ENCODE peak calls at places on chromosomes 16 and 17, in seven cellular contexts. One of them, this sample, is unnamed.
A peak's percentile ranks its signal among the peaks of the same experiment; 100 is the strongest.

GRCh38 chr17:40361925-40362695 is 2.4 kb downstream of the GJD3 start:
- DNase-seq in HCT116: no peak
- DNase-seq in K562: no peak
- DNase-seq in H1: no peak
- DNase-seq in HepG2: no peak
- DNase-seq in SK-N-SH: peak; percentile 32
- DNase-seq in GM12878: no peak
- DNase-seq in this sample: no peak

GRCh38 chr17:6429266-6429665 is 5.7 kb downstream of the AIPL1 start:
- DNase-seq in K562: no peak
- DNase-seq in GM12878: no peak
- DNase-seq in H1: no peak
- DNase-seq in HCT116: no peak
- DNase-seq in SK-N-SH: no peak
- DNase-seq in HepG2: no peak
- DNase-seq in this sample: no peak

GRCh38 chr16:50778284-50779163 is 36.6 kb downstream of the CYLD start:
- DNase-seq in SK-N-SH: no peak
- DNase-seq in K562: no peak
- DNase-seq in GM12878: peak; percentile 12
- DNase-seq in HepG2: no peak
- DNase-seq in H1: no peak
- DNase-seq in HCT116: no peak
- DNase-seq in this sample: peak; percentile 45

GRCh38 chr16:66610111-66610820 is 5.8 kb downstream of the CMTM3 start:
- DNase-seq in HepG2: no peak
- DNase-seq in SK-N-SH: no peak
- DNase-seq in K562: no peak
- DNase-seq in HCT116: no peak
- DNase-seq in GM12878: no peak
- DNase-seq in H1: no peak
- DNase-seq in this sample: no peak

GRCh38 chr16:52912565-52913173 is 140.0 kb downstream of the CHD9NB start:
- DNase-seq in SK-N-SH: peak; percentile 55
- DNase-seq in K562: peak; percentile 64
- DNase-seq in HepG2: peak; percentile 78
- DNase-seq in H1: peak; percentile 82
- DNase-seq in HCT116: peak; percentile 55
- DNase-seq in GM12878: peak; percentile 11
- DNase-seq in this sample: peak; percentile 78

GRCh38 chr17:32111141-32111771 is 31.0 kb upstream of the RHOT1 start:
- DNase-seq in GM12878: no peak
- DNase-seq in H1: peak; percentile 76
- DNase-seq in HCT116: no peak
- DNase-seq in HepG2: peak; percentile 52
- DNase-seq in SK-N-SH: peak; percentile 60
- DNase-seq in K562: peak; percentile 87
- DNase-seq in this sample: peak; percentile 20

GRCh38 chr16:8880839-8881510 is 1.2 kb upstream of the LITAFD start:
- DNase-seq in SK-N-SH: no peak
- DNase-seq in GM12878: no peak
- DNase-seq in K562: no peak
- DNase-seq in HepG2: no peak
- DNase-seq in HCT116: no peak
- DNase-seq in H1: no peak
- DNase-seq in this sample: no peak

GRCh38 chr16:85347213-85347591 is 234.9 kb upstream of the CIBAR2 start:
- DNase-seq in GM12878: no peak
- DNase-seq in HCT116: no peak
- DNase-seq in K562: peak; percentile 86
- DNase-seq in H1: peak; percentile 74
- DNase-seq in HepG2: peak; percentile 23
- DNase-seq in SK-N-SH: peak; percentile 63
- DNase-seq in this sample: no peak

GRCh38 chr17:79627184-79627765 is 16.4 kb upstream of the RBFOX3 start:
- DNase-seq in SK-N-SH: peak; percentile 22
- DNase-seq in HepG2: no peak
- DNase-seq in H1: peak; percentile 41
- DNase-seq in K562: no peak
- DNase-seq in HCT116: no peak
- DNase-seq in GM12878: no peak
- DNase-seq in this sample: no peak

GRCh38 chr16:84686702-84687298 is 13.0 kb upstream of the USP10 start:
- DNase-seq in K562: peak; percentile 64
- DNase-seq in GM12878: no peak
- DNase-seq in HepG2: no peak
- DNase-seq in H1: no peak
- DNase-seq in SK-N-SH: no peak
- DNase-seq in HCT116: peak; percentile 19
- DNase-seq in this sample: no peak

GRCh38 chr17:55783684-55784245 is 32.9 kb downstream of the PCTP start:
- DNase-seq in HepG2: no peak
- DNase-seq in H1: no peak
- DNase-seq in K562: peak; percentile 9
- DNase-seq in SK-N-SH: peak; percentile 38
- DNase-seq in GM12878: no peak
- DNase-seq in HCT116: no peak
- DNase-seq in this sample: no peak

GRCh38 chr16:3161235-3162018 is 26.6 kb upstream of the OR1F1 start:
- DNase-seq in K562: no peak
- DNase-seq in HepG2: no peak
- DNase-seq in HCT116: no peak
- DNase-seq in H1: no peak
- DNase-seq in SK-N-SH: no peak
- DNase-seq in GM12878: no peak
- DNase-seq in this sample: no peak

GRCh38 chr16:81431554-81432353 is 12.9 kb upstream of the CMIP start:
- DNase-seq in K562: peak; percentile 38
- DNase-seq in GM12878: no peak
- DNase-seq in SK-N-SH: no peak
- DNase-seq in HepG2: peak; percentile 90
- DNase-seq in H1: no peak
- DNase-seq in HCT116: no peak
- DNase-seq in this sample: no peak

GRCh38 chr16:75580-76501 is 2.2 kb upstream of the MPG start:
- DNase-seq in K562: peak; percentile 79
- DNase-seq in HCT116: no peak
- DNase-seq in SK-N-SH: peak; percentile 63
- DNase-seq in H1: no peak
- DNase-seq in GM12878: no peak
- DNase-seq in HepG2: peak; percentile 82
- DNase-seq in this sample: no peak

GRCh38 chr17:61414141-61414935 is 14.7 kb downstream of the TBX2 start:
- DNase-seq in SK-N-SH: peak; percentile 75
- DNase-seq in HCT116: no peak
- DNase-seq in H1: peak; percentile 41
- DNase-seq in HepG2: no peak
- DNase-seq in K562: no peak
- DNase-seq in GM12878: no peak
- DNase-seq in this sample: no peak

GRCh38 chr17:9086577-9086976 is 65.3 kb downstream of the NTN1 start:
- DNase-seq in K562: no peak
- DNase-seq in SK-N-SH: no peak
- DNase-seq in HepG2: no peak
- DNase-seq in GM12878: no peak
- DNase-seq in H1: no peak
- DNase-seq in HCT116: no peak
- DNase-seq in this sample: no peak

GRCh38 chr17:67800495-67800928 is 24.8 kb upstream of the BPTF start:
- DNase-seq in H1: peak; percentile 87
- DNase-seq in HCT116: peak; percentile 83
- DNase-seq in SK-N-SH: peak; percentile 85
- DNase-seq in GM12878: peak; percentile 59
- DNase-seq in K562: peak; percentile 90
- DNase-seq in HepG2: peak; percentile 83
- DNase-seq in this sample: peak; percentile 64

GRCh38 chr17:13024526-13025263 is 6.9 kb upstream of the ELAC2 start:
- DNase-seq in K562: peak; percentile 78
- DNase-seq in SK-N-SH: peak; percentile 83
- DNase-seq in H1: peak; percentile 92
- DNase-seq in HCT116: no peak
- DNase-seq in GM12878: no peak
- DNase-seq in HepG2: peak; percentile 55
- DNase-seq in this sample: peak; percentile 58

GRCh38 chr16:20901441-20902112 is 1.0 kb downstream of the LYRM1 start:
- DNase-seq in H1: peak; percentile 55
- DNase-seq in GM12878: no peak
- DNase-seq in HCT116: no peak
- DNase-seq in SK-N-SH: peak; percentile 66
- DNase-seq in HepG2: peak; percentile 55
- DNase-seq in K562: peak; percentile 36
- DNase-seq in this sample: peak; percentile 95

GRCh38 chr17:8029121-8029520 is 9.7 kb upstream of the ALOX15B start:
- DNase-seq in GM12878: no peak
- DNase-seq in H1: no peak
- DNase-seq in HCT116: no peak
- DNase-seq in K562: no peak
- DNase-seq in SK-N-SH: no peak
- DNase-seq in HepG2: no peak
- DNase-seq in this sample: no peak

GRCh38 chr16:80788016-80788415 is 16.4 kb downstream of the CDYL2 start:
- DNase-seq in SK-N-SH: no peak
- DNase-seq in HepG2: no peak
- DNase-seq in H1: no peak
- DNase-seq in K562: no peak
- DNase-seq in HCT116: no peak
- DNase-seq in GM12878: no peak
- DNase-seq in this sample: no peak

GRCh38 chr16:84988328-84989080 is 22.8 kb downstream of the ZDHHC7 start:
- DNase-seq in SK-N-SH: no peak
- DNase-seq in HepG2: no peak
- DNase-seq in HCT116: no peak
- DNase-seq in K562: no peak
- DNase-seq in H1: no peak
- DNase-seq in GM12878: no peak
- DNase-seq in this sample: no peak

DNA sequence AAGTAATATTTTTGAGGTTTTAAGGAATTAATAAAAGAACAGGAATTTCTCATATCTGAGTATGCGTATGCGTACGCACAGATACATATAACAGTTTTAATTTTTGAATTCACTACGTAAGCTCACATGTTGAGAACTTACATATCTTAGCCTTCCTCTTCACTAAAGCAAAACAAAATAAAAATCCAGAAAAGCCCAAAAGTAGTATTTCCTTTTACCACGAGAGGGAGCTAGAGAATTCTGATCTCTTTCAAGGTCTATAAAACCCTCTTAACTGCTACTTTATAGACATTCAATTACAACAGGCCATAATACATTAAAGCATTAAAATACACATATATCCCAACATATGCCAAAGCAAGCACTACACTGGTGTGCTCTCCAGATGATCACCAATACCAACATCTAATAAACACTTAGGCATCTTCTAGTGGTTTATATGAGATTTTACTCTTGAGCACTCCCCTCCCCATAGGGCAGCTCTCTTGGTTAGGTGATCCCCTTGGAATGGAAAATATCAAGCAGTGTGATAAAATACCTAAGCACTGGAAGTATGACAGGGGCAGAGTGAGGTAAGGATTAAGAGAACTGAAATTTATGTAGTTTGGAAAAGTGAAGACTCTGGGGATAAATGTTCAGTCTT is 94.0 kb downstream of the SKAP1 start:
- DNase-seq in SK-N-SH: peak; percentile 34
- DNase-seq in HCT116: peak; percentile 78
- DNase-seq in K562: peak; percentile 64
- DNase-seq in H1: no peak
- DNase-seq in HepG2: peak; percentile 42
- DNase-seq in GM12878: peak; percentile 37
- DNase-seq in this sample: peak; percentile 18
- TF ChIP-seq JUND in SK-N-SH: no peak
- TF ChIP-seq JUND in HCT116: no peak
- TF ChIP-seq JUND in K562: no peak
- TF ChIP-seq JUND in H1: no peak
- TF ChIP-seq JUND in HepG2: no peak
- TF ChIP-seq JUND in GM12878: no peak
- TF ChIP-seq JUND in this sample: no peak

DNA sequence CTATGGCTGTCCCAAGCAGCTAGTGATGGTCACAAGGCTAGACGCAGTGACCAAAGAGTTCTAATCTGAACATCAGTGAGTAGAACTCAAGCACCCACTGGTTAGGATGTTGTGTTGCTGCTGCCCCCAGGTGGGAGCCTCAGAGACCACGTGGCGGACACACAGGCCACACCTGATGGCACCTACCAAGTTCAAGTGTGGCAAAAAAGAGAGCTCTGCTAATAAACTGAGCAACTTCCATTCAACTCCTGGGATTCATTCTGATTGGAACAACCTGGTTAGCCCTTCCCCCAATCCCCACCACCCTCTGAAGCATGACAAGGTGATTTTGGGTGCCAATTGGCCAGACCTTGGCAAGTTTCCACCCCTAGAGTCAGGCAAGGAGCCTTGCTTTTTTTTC is 3.5 kb upstream of the LCMT1 start:
- DNase-seq in HepG2: peak; percentile 59
- DNase-seq in H1: peak; percentile 50
- DNase-seq in K562: peak; percentile 75
- DNase-seq in HCT116: no peak
- DNase-seq in GM12878: no peak
- DNase-seq in SK-N-SH: peak; percentile 33
- DNase-seq in this sample: no peak
- TF ChIP-seq JUND in HepG2: no peak
- TF ChIP-seq JUND in H1: no peak
- TF ChIP-seq JUND in K562: no peak
- TF ChIP-seq JUND in HCT116: no peak
- TF ChIP-seq JUND in GM12878: no peak
- TF ChIP-seq JUND in SK-N-SH: no peak
- TF ChIP-seq JUND in this sample: no peak

DNA sequence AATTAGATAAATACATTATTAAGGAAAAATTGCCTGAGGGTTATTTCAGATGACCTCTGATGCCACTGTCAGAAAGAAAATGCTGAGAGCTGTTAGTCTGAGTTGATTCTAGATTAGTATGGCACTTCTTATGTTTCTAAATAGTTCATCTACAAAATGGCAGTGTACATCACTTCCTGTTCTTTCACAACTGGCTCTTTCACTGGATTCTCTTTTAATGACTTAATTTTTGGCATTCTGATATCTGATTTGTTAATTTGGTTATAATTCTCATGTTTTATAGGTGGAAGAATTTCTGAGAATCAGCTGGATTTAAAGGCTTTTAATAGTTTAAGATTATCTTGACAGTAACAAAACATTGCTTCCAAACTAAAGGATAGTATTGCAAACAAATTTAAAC is 3.3 kb downstream of the TAOK1 start:
- DNase-seq in HepG2: no peak
- DNase-seq in SK-N-SH: no peak
- DNase-seq in H1: no peak
- DNase-seq in K562: no peak
- DNase-seq in GM12878: no peak
- DNase-seq in HCT116: no peak
- DNase-seq in this sample: no peak
- TF ChIP-seq JUND in HepG2: no peak
- TF ChIP-seq JUND in SK-N-SH: no peak
- TF ChIP-seq JUND in H1: no peak
- TF ChIP-seq JUND in K562: no peak
- TF ChIP-seq JUND in GM12878: no peak
- TF ChIP-seq JUND in HCT116: no peak
- TF ChIP-seq JUND in this sample: no peak

DNA sequence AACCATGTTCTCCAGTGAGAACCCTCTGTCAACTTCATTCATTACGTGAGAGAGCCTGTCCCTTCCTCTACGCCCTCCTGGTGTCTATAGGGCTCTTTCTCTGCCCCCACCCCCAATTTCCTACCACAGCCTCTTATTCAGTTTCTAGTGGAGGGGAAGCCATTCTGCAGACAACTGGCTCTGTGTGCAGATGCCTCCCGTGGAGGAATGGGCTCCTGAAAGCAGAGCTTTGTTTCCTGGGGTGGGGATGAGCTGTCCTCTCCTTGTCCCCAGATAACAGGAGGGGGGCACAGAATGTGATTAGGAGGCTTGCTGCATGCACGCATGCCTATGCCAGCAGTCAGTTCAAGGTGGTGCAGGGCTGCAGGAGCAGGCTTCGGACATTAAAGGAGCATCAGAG is 31.6 kb downstream of the MMP15 start:
- DNase-seq in GM12878: no peak
- DNase-seq in SK-N-SH: no peak
- DNase-seq in HCT116: no peak
- DNase-seq in HepG2: no peak
- DNase-seq in K562: no peak
- DNase-seq in H1: no peak
- DNase-seq in this sample: no peak
- TF ChIP-seq JUND in GM12878: no peak
- TF ChIP-seq JUND in SK-N-SH: no peak
- TF ChIP-seq JUND in HCT116: no peak
- TF ChIP-seq JUND in HepG2: no peak
- TF ChIP-seq JUND in K562: no peak
- TF ChIP-seq JUND in H1: no peak
- TF ChIP-seq JUND in this sample: no peak

This sample was measured in T47D.